ENCODE peak calls at places on chromosomes 11 and 22, in seven cellular contexts. One of them, this sample, is unnamed.

GRCh38 chr11:78268516-78269410 is 80.0 kb downstream of the USP35 start:
- DNase-seq in endothelial cell: no peak
- DNase-seq in colonic mucosa: no peak
- DNase-seq in tibial nerve: no peak
- DNase-seq in fibroblast of mammary gland: peak; percentile 69
- DNase-seq in left ventricle myocardium inferior: peak; percentile 51
- DNase-seq in activated CD8-positive, alpha-beta T cell treated with anti-CD3 and anti-CD28 coated beads for 36 hours: no peak
- DNase-seq in this sample: peak; percentile 21

GRCh38 chr11:11667056-11667455 is 45.3 kb upstream of the GALNT18 start:
- DNase-seq in colonic mucosa: no peak
- DNase-seq in tibial nerve: no peak
- DNase-seq in endothelial cell: no peak
- DNase-seq in activated CD8-positive, alpha-beta T cell treated with anti-CD3 and anti-CD28 coated beads for 36 hours: no peak
- DNase-seq in fibroblast of mammary gland: peak; percentile 38
- DNase-seq in left ventricle myocardium inferior: no peak
- DNase-seq in this sample: no peak

GRCh38 chr11:17730608-17731462 is 3.7 kb upstream of the KCNC1 start:
- DNase-seq in activated CD8-positive, alpha-beta T cell treated with anti-CD3 and anti-CD28 coated beads for 36 hours: peak; percentile 79
- DNase-seq in endothelial cell: peak; percentile 92
- DNase-seq in fibroblast of mammary gland: peak; percentile 72
- DNase-seq in tibial nerve: peak; percentile 47
- DNase-seq in colonic mucosa: peak; percentile 74
- DNase-seq in left ventricle myocardium inferior: peak; percentile 83
- DNase-seq in this sample: peak; percentile 62

GRCh38 chr11:5280582-5281102 is 10.9 kb upstream of the HBE1 start:
- DNase-seq in activated CD8-positive, alpha-beta T cell treated with anti-CD3 and anti-CD28 coated beads for 36 hours: peak; percentile 37
- DNase-seq in tibial nerve: no peak
- DNase-seq in left ventricle myocardium inferior: peak; percentile 17
- DNase-seq in fibroblast of mammary gland: peak; percentile 100
- DNase-seq in endothelial cell: no peak
- DNase-seq in colonic mucosa: peak; percentile 21
- DNase-seq in this sample: peak; percentile 97

GRCh38 chr11:86695391-86695790 is 23.0 kb upstream of the ME3 start:
- DNase-seq in colonic mucosa: no peak
- DNase-seq in activated CD8-positive, alpha-beta T cell treated with anti-CD3 and anti-CD28 coated beads for 36 hours: no peak
- DNase-seq in left ventricle myocardium inferior: no peak
- DNase-seq in fibroblast of mammary gland: peak; percentile 52
- DNase-seq in tibial nerve: no peak
- DNase-seq in endothelial cell: no peak
- DNase-seq in this sample: no peak

GRCh38 chr11:2142762-2143202 is 3.6 kb upstream of the IGF2 start:
- DNase-seq in left ventricle myocardium inferior: no peak
- DNase-seq in colonic mucosa: no peak
- DNase-seq in activated CD8-positive, alpha-beta T cell treated with anti-CD3 and anti-CD28 coated beads for 36 hours: peak; percentile 77
- DNase-seq in tibial nerve: no peak
- DNase-seq in fibroblast of mammary gland: peak; percentile 42
- DNase-seq in endothelial cell: no peak
- DNase-seq in this sample: peak; percentile 32

GRCh38 chr22:45458532-45458931 is 44.2 kb upstream of the FBLN1 start:
- DNase-seq in fibroblast of mammary gland: no peak
- DNase-seq in tibial nerve: no peak
- DNase-seq in colonic mucosa: no peak
- DNase-seq in activated CD8-positive, alpha-beta T cell treated with anti-CD3 and anti-CD28 coated beads for 36 hours: no peak
- DNase-seq in endothelial cell: no peak
- DNase-seq in left ventricle myocardium inferior: no peak
- DNase-seq in this sample: no peak

GRCh38 chr22:35313311-35314121 is 13.8 kb downstream of the TOM1 start:
- DNase-seq in endothelial cell: no peak
- DNase-seq in fibroblast of mammary gland: peak; percentile 90
- DNase-seq in tibial nerve: peak; percentile 9
- DNase-seq in colonic mucosa: no peak
- DNase-seq in left ventricle myocardium inferior: peak; percentile 70
- DNase-seq in activated CD8-positive, alpha-beta T cell treated with anti-CD3 and anti-CD28 coated beads for 36 hours: peak; percentile 61
- DNase-seq in this sample: peak; percentile 82

GRCh38 chr11:108743851-108744250 is 79.0 kb downstream of the DDX10 start:
- DNase-seq in colonic mucosa: no peak
- DNase-seq in activated CD8-positive, alpha-beta T cell treated with anti-CD3 and anti-CD28 coated beads for 36 hours: no peak
- DNase-seq in tibial nerve: no peak
- DNase-seq in endothelial cell: no peak
- DNase-seq in left ventricle myocardium inferior: no peak
- DNase-seq in fibroblast of mammary gland: peak; percentile 37
- DNase-seq in this sample: no peak

GRCh38 chr11:285894-286220 is 3.1 kb upstream of the PGGHG start:
- DNase-seq in tibial nerve: peak; percentile 3
- DNase-seq in colonic mucosa: no peak
- DNase-seq in activated CD8-positive, alpha-beta T cell treated with anti-CD3 and anti-CD28 coated beads for 36 hours: no peak
- DNase-seq in fibroblast of mammary gland: no peak
- DNase-seq in endothelial cell: no peak
- DNase-seq in left ventricle myocardium inferior: no peak
- DNase-seq in this sample: no peak

GRCh38 chr22:44325718-44326548 is 13.2 kb upstream of the SHISAL1 start:
- DNase-seq in left ventricle myocardium inferior: no peak
- DNase-seq in fibroblast of mammary gland: peak; percentile 35
- DNase-seq in endothelial cell: no peak
- DNase-seq in colonic mucosa: no peak
- DNase-seq in tibial nerve: no peak
- DNase-seq in activated CD8-positive, alpha-beta T cell treated with anti-CD3 and anti-CD28 coated beads for 36 hours: no peak
- DNase-seq in this sample: peak; percentile 64

GRCh38 chr11:6856871-6857270 is 6.0 kb upstream of the OR10A2 start:
- DNase-seq in activated CD8-positive, alpha-beta T cell treated with anti-CD3 and anti-CD28 coated beads for 36 hours: no peak
- DNase-seq in fibroblast of mammary gland: peak; percentile 48
- DNase-seq in colonic mucosa: no peak
- DNase-seq in tibial nerve: no peak
- DNase-seq in left ventricle myocardium inferior: no peak
- DNase-seq in endothelial cell: no peak
- DNase-seq in this sample: peak; percentile 15

DNA sequence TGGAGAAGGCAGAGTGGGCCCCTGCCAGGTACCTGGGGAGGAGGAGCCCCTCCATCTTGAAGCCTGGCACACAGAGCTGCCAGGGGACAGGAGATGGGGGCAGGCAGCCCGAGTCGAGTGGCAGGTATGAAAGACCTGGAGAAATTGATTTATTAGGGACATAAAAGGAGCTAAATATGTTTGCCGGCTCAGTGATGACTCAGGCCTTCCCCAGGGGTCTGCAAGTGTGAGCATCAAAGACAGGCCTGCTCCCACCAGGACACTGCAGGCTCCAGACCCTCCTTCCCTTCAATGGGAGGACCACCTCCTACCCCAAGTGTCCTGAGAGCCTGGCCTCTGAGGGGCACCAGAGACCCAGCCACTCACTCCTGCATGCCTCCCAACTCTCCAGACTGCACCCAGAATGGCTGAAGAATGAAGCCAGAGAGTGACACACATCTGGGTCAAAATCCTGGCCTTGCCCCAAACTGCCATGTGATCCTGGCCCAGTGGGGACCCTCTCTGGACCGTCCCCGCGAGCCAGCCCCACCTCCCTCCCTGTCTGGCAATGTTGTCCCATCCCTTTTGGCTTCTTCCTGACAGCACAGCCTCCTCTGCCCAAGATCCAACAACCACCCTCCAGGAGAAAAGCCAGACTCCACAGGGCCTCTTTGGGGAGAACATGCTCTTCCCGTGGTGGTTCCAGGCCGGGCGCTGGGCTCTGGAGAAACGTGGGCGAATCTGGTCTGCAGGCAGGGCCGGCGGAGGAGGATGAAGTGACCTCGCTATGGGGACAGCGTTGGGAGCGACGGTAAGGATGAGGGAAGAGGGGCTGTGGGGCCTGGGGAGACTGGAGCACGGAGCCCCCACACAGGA is 36.2 kb downstream of the CYTH4 start:
- DNase-seq in left ventricle myocardium inferior: no peak
- DNase-seq in colonic mucosa: no peak
- DNase-seq in activated CD8-positive, alpha-beta T cell treated with anti-CD3 and anti-CD28 coated beads for 36 hours: no peak
- DNase-seq in endothelial cell: no peak
- DNase-seq in fibroblast of mammary gland: no peak
- DNase-seq in tibial nerve: no peak
- DNase-seq in this sample: no peak
- TF ChIP-seq CTCF in left ventricle myocardium inferior: no peak
- TF ChIP-seq CTCF in colonic mucosa: no peak
- TF ChIP-seq CTCF in activated CD8-positive, alpha-beta T cell treated with anti-CD3 and anti-CD28 coated beads for 36 hours: no peak
- TF ChIP-seq CTCF in endothelial cell: no peak
- TF ChIP-seq CTCF in fibroblast of mammary gland: no peak
- TF ChIP-seq CTCF in tibial nerve: no peak
- TF ChIP-seq CTCF in this sample: no peak

DNA sequence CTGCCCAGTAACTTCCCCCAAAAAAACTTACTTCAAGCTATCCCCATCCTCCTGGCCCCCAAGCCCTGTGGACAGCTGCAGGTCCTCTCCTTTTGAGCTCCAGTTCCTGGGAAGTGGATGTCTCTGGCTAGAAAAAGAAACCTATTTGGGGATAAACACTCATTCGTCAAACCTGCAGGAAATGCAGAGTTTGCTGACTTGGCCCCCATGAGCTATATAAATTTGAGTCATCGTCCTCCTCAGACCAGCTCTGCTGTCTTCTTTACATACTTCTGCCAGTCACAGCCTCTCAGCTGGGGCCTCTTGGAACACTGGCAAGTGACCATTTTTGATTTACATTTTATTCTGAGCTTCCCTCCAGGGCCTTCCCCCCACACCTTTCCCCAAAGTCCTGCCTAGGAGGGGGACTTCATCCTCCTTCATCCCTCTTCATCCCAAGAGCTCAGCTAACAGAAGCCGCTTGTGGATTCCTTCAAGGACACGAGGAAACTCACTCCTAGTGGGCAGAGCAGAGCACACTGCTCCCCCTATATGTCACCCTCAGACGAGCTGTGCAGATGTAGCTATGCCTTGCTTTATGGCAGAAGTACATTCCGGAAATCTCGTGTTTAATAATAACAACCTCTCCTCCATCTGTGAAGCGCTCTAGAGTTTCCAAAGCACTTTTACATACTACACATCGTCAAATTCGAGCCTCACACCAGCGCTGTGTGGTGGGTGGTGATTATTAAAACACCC is 131.8 kb downstream of the FEZ1 start:
- DNase-seq in tibial nerve: no peak
- DNase-seq in colonic mucosa: no peak
- DNase-seq in endothelial cell: no peak
- DNase-seq in activated CD8-positive, alpha-beta T cell treated with anti-CD3 and anti-CD28 coated beads for 36 hours: no peak
- DNase-seq in left ventricle myocardium inferior: no peak
- DNase-seq in fibroblast of mammary gland: no peak
- DNase-seq in this sample: peak; percentile 28
- TF ChIP-seq CTCF in tibial nerve: no peak
- TF ChIP-seq CTCF in colonic mucosa: no peak
- TF ChIP-seq CTCF in endothelial cell: no peak
- TF ChIP-seq CTCF in activated CD8-positive, alpha-beta T cell treated with anti-CD3 and anti-CD28 coated beads for 36 hours: no peak
- TF ChIP-seq CTCF in left ventricle myocardium inferior: no peak
- TF ChIP-seq CTCF in fibroblast of mammary gland: no peak
- TF ChIP-seq CTCF in this sample: peak; percentile 39

GRCh38 chr11:111528557-111528956 is 12.0 kb upstream of the LAYN start:
- DNase-seq in colonic mucosa: no peak
- DNase-seq in endothelial cell: no peak
- DNase-seq in fibroblast of mammary gland: no peak
- DNase-seq in activated CD8-positive, alpha-beta T cell treated with anti-CD3 and anti-CD28 coated beads for 36 hours: peak; percentile 47
- DNase-seq in left ventricle myocardium inferior: no peak
- DNase-seq in tibial nerve: no peak
- DNase-seq in this sample: no peak
- TF ChIP-seq CTCF in colonic mucosa: no peak
- TF ChIP-seq CTCF in endothelial cell: no peak
- TF ChIP-seq CTCF in fibroblast of mammary gland: peak; percentile 5
- TF ChIP-seq CTCF in activated CD8-positive, alpha-beta T cell treated with anti-CD3 and anti-CD28 coated beads for 36 hours: no peak
- TF ChIP-seq CTCF in left ventricle myocardium inferior: no peak
- TF ChIP-seq CTCF in tibial nerve: no peak
- TF ChIP-seq CTCF in this sample: no peak

GRCh38 chr22:23512348-23512705 is 67.8 kb downstream of the IGLL1 start:
- DNase-seq in endothelial cell: no peak
- DNase-seq in fibroblast of mammary gland: no peak
- DNase-seq in colonic mucosa: no peak
- DNase-seq in left ventricle myocardium inferior: no peak
- DNase-seq in activated CD8-positive, alpha-beta T cell treated with anti-CD3 and anti-CD28 coated beads for 36 hours: no peak
- DNase-seq in tibial nerve: no peak
- DNase-seq in this sample: no peak

GRCh38 chr22:23512738-23513137 is 67.4 kb downstream of the IGLL1 start:
- DNase-seq in colonic mucosa: no peak
- DNase-seq in activated CD8-positive, alpha-beta T cell treated with anti-CD3 and anti-CD28 coated beads for 36 hours: no peak
- DNase-seq in endothelial cell: no peak
- DNase-seq in left ventricle myocardium inferior: no peak
- DNase-seq in tibial nerve: no peak
- DNase-seq in fibroblast of mammary gland: no peak
- DNase-seq in this sample: no peak

GRCh38 chr22:23516304-23516703 is 63.8 kb downstream of the IGLL1 start:
- DNase-seq in left ventricle myocardium inferior: no peak
- DNase-seq in activated CD8-positive, alpha-beta T cell treated with anti-CD3 and anti-CD28 coated beads for 36 hours: no peak
- DNase-seq in colonic mucosa: no peak
- DNase-seq in fibroblast of mammary gland: no peak
- DNase-seq in tibial nerve: no peak
- DNase-seq in endothelial cell: no peak
- DNase-seq in this sample: no peak

GRCh38 chr22:23513705-23514104 is 66.4 kb downstream of the IGLL1 start:
- DNase-seq in fibroblast of mammary gland: no peak
- DNase-seq in left ventricle myocardium inferior: no peak
- DNase-seq in activated CD8-positive, alpha-beta T cell treated with anti-CD3 and anti-CD28 coated beads for 36 hours: no peak
- DNase-seq in colonic mucosa: no peak
- DNase-seq in tibial nerve: no peak
- DNase-seq in endothelial cell: no peak
- DNase-seq in this sample: no peak

GRCh38 chr22:23514317-23515038 is 65.6 kb downstream of the IGLL1 start:
- DNase-seq in left ventricle myocardium inferior: no peak
- DNase-seq in endothelial cell: no peak
- DNase-seq in fibroblast of mammary gland: no peak
- DNase-seq in tibial nerve: no peak
- DNase-seq in activated CD8-positive, alpha-beta T cell treated with anti-CD3 and anti-CD28 coated beads for 36 hours: no peak
- DNase-seq in colonic mucosa: no peak
- DNase-seq in this sample: no peak
- TF ChIP-seq CTCF in left ventricle myocardium inferior: no peak
- TF ChIP-seq CTCF in endothelial cell: no peak
- TF ChIP-seq CTCF in fibroblast of mammary gland: no peak
- TF ChIP-seq CTCF in tibial nerve: no peak
- TF ChIP-seq CTCF in activated CD8-positive, alpha-beta T cell treated with anti-CD3 and anti-CD28 coated beads for 36 hours: no peak
- TF ChIP-seq CTCF in colonic mucosa: no peak
- TF ChIP-seq CTCF in this sample: no peak

GRCh38 chr11:57658023-57658361 is 430 bp downstream of the CLP1 start:
- DNase-seq in colonic mucosa: no peak
- DNase-seq in left ventricle myocardium inferior: no peak
- DNase-seq in fibroblast of mammary gland: no peak
- DNase-seq in endothelial cell: no peak
- DNase-seq in tibial nerve: no peak
- DNase-seq in activated CD8-positive, alpha-beta T cell treated with anti-CD3 and anti-CD28 coated beads for 36 hours: no peak
- DNase-seq in this sample: no peak

GRCh38 chr11:57667065-57667714 is 724 bp upstream of the ZDHHC5 start:
- DNase-seq in activated CD8-positive, alpha-beta T cell treated with anti-CD3 and anti-CD28 coated beads for 36 hours: peak; percentile 97
- DNase-seq in left ventricle myocardium inferior: peak; percentile 96
- DNase-seq in colonic mucosa: peak; percentile 95
- DNase-seq in tibial nerve: peak; percentile 92
- DNase-seq in endothelial cell: peak; percentile 86
- DNase-seq in fibroblast of mammary gland: peak; percentile 99
- DNase-seq in this sample: peak; percentile 99

GRCh38 chr11:57659669-57660068 is 2.1 kb downstream of the CLP1 start:
- DNase-seq in activated CD8-positive, alpha-beta T cell treated with anti-CD3 and anti-CD28 coated beads for 36 hours: no peak
- DNase-seq in colonic mucosa: no peak
- DNase-seq in fibroblast of mammary gland: no peak
- DNase-seq in left ventricle myocardium inferior: no peak
- DNase-seq in tibial nerve: no peak
- DNase-seq in endothelial cell: no peak
- DNase-seq in this sample: no peak

GRCh38 chr11:57663975-57664374 is 3.9 kb upstream of the ZDHHC5 start:
- DNase-seq in tibial nerve: no peak
- DNase-seq in fibroblast of mammary gland: no peak
- DNase-seq in left ventricle myocardium inferior: no peak
- DNase-seq in activated CD8-positive, alpha-beta T cell treated with anti-CD3 and anti-CD28 coated beads for 36 hours: no peak
- DNase-seq in endothelial cell: no peak
- DNase-seq in colonic mucosa: no peak
- DNase-seq in this sample: no peak

GRCh38 chr11:57662893-57663292 is 5.0 kb upstream of the ZDHHC5 start:
- DNase-seq in left ventricle myocardium inferior: no peak
- DNase-seq in endothelial cell: no peak
- DNase-seq in activated CD8-positive, alpha-beta T cell treated with anti-CD3 and anti-CD28 coated beads for 36 hours: peak; percentile 40
- DNase-seq in fibroblast of mammary gland: no peak
- DNase-seq in colonic mucosa: no peak
- DNase-seq in tibial nerve: no peak
- DNase-seq in this sample: no peak
- TF ChIP-seq CTCF in left ventricle myocardium inferior: no peak
- TF ChIP-seq CTCF in endothelial cell: no peak
- TF ChIP-seq CTCF in activated CD8-positive, alpha-beta T cell treated with anti-CD3 and anti-CD28 coated beads for 36 hours: no peak
- TF ChIP-seq CTCF in fibroblast of mammary gland: no peak
- TF ChIP-seq CTCF in colonic mucosa: no peak
- TF ChIP-seq CTCF in tibial nerve: no peak
- TF ChIP-seq CTCF in this sample: peak; percentile 5

This sample was measured in fibroblast of villous mesenchyme.